ENCODE peak calls at places on chromosomes 5 and 9, in six cellular contexts. H, O, P, S, F and C are unnamed samples.

GRCh38 chr9:116190595-116190994 is 37.0 kb downstream of the PAPPA start:
- DNase-seq in H (no peak), O (no peak), P (no peak), S (no peak), F (peak), C (no peak)

GRCh38 chr5:66882592-66883227 is 286.5 kb downstream of the MAST4 start:
- DNase-seq in H (no peak), O (no peak), P (no peak), S (no peak), F (no peak), C (no peak)

GRCh38 chr5:87784869-87785268 is 372.1 kb upstream of the CCNH start:
- DNase-seq in H (no peak), O (no peak), P (no peak), S (no peak), F (no peak), C (no peak)

GRCh38 chr5:83927140-83927733 is 206.6 kb upstream of the HAPLN1 start:
- DNase-seq in H (peak), O (peak), P (no peak), S (peak), F (peak), C (peak)

GRCh38 chr5:1950708-1951103 is 68.0 kb upstream of the IRX4 start:
- DNase-seq in H (no peak), O (no peak), P (no peak), S (no peak), F (no peak), C (no peak)

GRCh38 chr9:15572200-15572599 is 19.4 kb downstream of the CCDC171 start:
- DNase-seq in H (no peak), O (no peak), P (no peak), S (no peak), F (no peak), C (no peak)

GRCh38 chr5:71821029-71821428 is 102.0 kb downstream of the CARTPT start:
- DNase-seq in H (no peak), O (no peak), P (no peak), S (no peak), F (no peak), C (no peak)

GRCh38 chr5:159082491-159082890 is 17.2 kb downstream of the EBF1 start:
- DNase-seq in H (no peak), O (no peak), P (no peak), S (no peak), F (no peak), C (no peak)

GRCh38 chr5:173802670-173803165 is 85.4 kb upstream of the CPEB4 start:
- DNase-seq in H (peak), O (peak), P (no peak), S (no peak), F (peak), C (peak)

GRCh38 chr5:113042491-113043243 is 66.1 kb downstream of the DCP2 start:
- DNase-seq in H (no peak), O (no peak), P (no peak), S (no peak), F (no peak), C (no peak)

GRCh38 chr9:20290287-20290686 is 332.0 kb downstream of the MLLT3 start:
- DNase-seq in H (no peak), O (no peak), P (no peak), S (no peak), F (no peak), C (no peak)

GRCh38 chr9:121262953-121263352 is 5.0 kb upstream of the GSN start:
- DNase-seq in H (peak), O (no peak), P (no peak), S (no peak), F (no peak), C (no peak)

GRCh38 chr9:92378825-92379535 is 25.4 kb downstream of the OGN start:
- DNase-seq in H (no peak), O (no peak), P (no peak), S (no peak), F (no peak), C (no peak)

GRCh38 chr5:45521067-45521466 is 175.1 kb downstream of the HCN1 start:
- DNase-seq in H (no peak), O (peak), P (no peak), S (no peak), F (peak), C (no peak)

GRCh38 chr5:75584641-75585040 is 26.6 kb upstream of the ANKDD1B start:
- DNase-seq in H (no peak), O (no peak), P (no peak), S (no peak), F (no peak), C (no peak)

GRCh38 chr5:418681-419121 is 24.3 kb upstream of the EXOC3 start:
- DNase-seq in H (peak), O (no peak), P (no peak), S (no peak), F (no peak), C (no peak)

GRCh38 chr9:124280176-124280691 is 22.5 kb downstream of the NEK6 start:
- DNase-seq in H (no peak), O (no peak), P (no peak), S (peak), F (no peak), C (peak)

GRCh38 chr5:13480834-13481233 is 463.7 kb downstream of the DNAH5 start:
- DNase-seq in H (no peak), O (no peak), P (no peak), S (no peak), F (no peak), C (no peak)

GRCh38 chr9:100700689-100701318 is 122.9 kb downstream of the CAVIN4 start:
- DNase-seq in H (no peak), O (no peak), P (no peak), S (no peak), F (peak), C (no peak)

GRCh38 chr9:79383096-79383495 is 188.7 kb upstream of the TLE4 start:
- DNase-seq in H (no peak), O (no peak), P (no peak), S (no peak), F (no peak), C (no peak)

GRCh38 chr5:76862986-76863385 is 13.2 kb downstream of the S100Z start:
- DNase-seq in H (no peak), O (no peak), P (no peak), S (no peak), F (no peak), C (no peak)

GRCh38 chr5:82694886-82695285 is 382.3 kb downstream of the TMEM167A start:
- DNase-seq in H (no peak), O (peak), P (no peak), S (no peak), F (no peak), C (no peak)

GRCh38 chr9:129170229-129170628 is 7.8 kb downstream of the IER5L start:
- DNase-seq in H (no peak), O (no peak), P (no peak), S (no peak), F (no peak), C (no peak)

GRCh38 chr5:124976086-124976485 is 229.6 kb upstream of the ZNF608 start:
- DNase-seq in H (no peak), O (no peak), P (no peak), S (no peak), F (no peak), C (peak)

GRCh38 chr5:67221487-67222242 is 25.1 kb upstream of the CD180 start:
- DNase-seq in H (no peak), O (peak), P (no peak), S (no peak), F (no peak), C (peak)

GRCh38 chr9:83620841-83621636 is 1.9 kb upstream of the IDNK start:
- DNase-seq in H (no peak), O (peak), P (no peak), S (no peak), F (peak), C (peak)

GRCh38 chr5:99019254-99019653 is 90.4 kb upstream of the CHD1 start:
- DNase-seq in H (no peak), O (no peak), P (no peak), S (no peak), F (no peak), C (no peak)

GRCh38 chr9:136119259-136120118 is 814 bp upstream of the TMEM250 start:
- DNase-seq in H (no peak), O (peak), P (no peak), S (no peak), F (peak), C (no peak)

GRCh38 chr5:55172937-55173695 is at the start of gene CDC20B:
- DNase-seq in H (peak), O (peak), P (no peak), S (peak), F (peak), C (peak)

GRCh38 chr5:85479849-85480248 is 1095.2 kb upstream of the EDIL3 start:
- DNase-seq in H (no peak), O (no peak), P (no peak), S (no peak), F (no peak), C (no peak)

GRCh38 chr9:20621553-20622329 is 558 bp downstream of the MLLT3 start:
- DNase-seq in H (peak), O (peak), P (peak), S (peak), F (peak), C (peak)

GRCh38 chr9:27227192-27227591 is 69.8 kb downstream of the EQTN start:
- DNase-seq in H (no peak), O (no peak), P (no peak), S (no peak), F (peak), C (no peak)

GRCh38 chr5:136730426-136730825 is 365.1 kb upstream of the TRPC7 start:
- DNase-seq in H (no peak), O (no peak), P (no peak), S (no peak), F (no peak), C (no peak)

GRCh38 chr5:73917433-73917832 is 291.4 kb downstream of the ARHGEF28 start:
- DNase-seq in H (no peak), O (no peak), P (no peak), S (peak), F (no peak), C (peak)

GRCh38 chr9:28329323-28329722 is 756.0 kb upstream of the C9orf72 start:
- DNase-seq in H (no peak), O (no peak), P (no peak), S (no peak), F (no peak), C (no peak)

GRCh38 chr5:157198277-157199058 is 17.8 kb downstream of the ITK start:
- DNase-seq in H (no peak), O (peak), P (no peak), S (no peak), F (no peak), C (no peak)

DNA sequence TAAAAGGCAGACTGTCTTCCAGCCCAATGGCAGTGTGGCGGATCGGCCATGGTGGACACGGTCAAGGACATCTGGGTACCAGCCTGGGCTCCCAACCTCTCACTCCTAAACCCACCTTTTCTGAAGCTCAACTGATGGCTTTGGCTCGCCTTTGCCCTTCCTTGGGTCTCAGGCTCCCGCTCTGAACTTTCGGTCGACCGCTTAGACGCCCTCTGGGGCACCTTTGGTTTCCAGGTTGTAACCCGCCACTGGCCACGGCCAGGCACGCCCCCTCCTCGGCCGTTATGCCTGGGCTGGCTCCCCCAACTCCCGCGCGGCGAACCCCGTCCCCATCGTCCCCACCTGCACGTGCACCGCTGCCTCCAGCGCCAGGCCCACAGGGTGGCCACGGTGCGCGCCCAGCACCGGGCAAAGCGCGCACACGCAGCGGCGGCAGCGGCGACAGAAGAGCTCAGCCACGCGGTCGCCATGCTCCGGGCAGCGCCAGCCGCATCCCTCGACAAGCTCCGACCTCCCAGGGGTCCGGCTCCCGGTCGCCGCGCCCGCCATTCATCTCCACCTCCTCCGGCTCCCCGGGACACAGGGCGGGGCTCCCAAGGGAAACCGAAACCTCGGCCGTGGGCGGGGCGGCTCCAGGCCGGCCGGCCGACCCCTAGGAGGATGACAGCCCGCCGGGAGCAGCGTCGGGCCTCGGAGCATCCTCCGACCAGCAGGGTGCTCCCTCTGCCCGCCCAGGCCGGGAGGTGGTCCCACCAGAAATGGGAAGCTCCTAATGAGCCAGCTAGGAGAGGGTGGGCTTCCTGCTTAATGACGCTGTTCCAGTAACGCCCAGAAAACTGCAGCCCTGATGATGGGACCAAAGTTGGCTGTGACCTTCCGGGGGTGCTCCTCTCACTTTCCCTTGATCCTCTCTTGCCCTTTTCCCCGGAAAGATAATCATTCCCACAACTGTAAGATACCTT is at the start of gene TRIM14:
- DNase-seq in H (peak), O (peak), P (no peak), S (peak), F (peak), C (peak)
- TF ChIP-seq POLR2A in H (no peak), O (peak), P (no peak), S (peak), F (peak), C (no peak)

DNA sequence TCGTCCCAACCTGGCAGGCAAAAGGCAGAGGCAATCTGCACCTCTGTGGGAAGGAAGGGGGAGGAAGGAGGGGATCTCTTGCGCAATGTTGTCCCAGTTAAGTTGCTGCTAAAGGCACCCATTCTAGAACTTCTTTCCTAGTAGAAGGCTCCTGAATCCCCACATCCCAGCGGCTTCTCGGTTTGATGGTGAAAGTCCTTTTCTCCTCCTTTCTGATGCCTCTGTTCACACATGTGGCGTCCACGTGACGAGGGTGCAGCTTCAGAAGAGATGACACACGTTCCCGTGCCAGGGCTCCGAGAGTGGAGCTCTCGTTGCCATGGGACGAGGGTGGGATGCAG is 96.9 kb upstream of the FCN2 start:
- DNase-seq in H (peak), O (no peak), P (no peak), S (peak), F (no peak), C (peak)
- TF ChIP-seq POLR2AphosphoS5 in H (peak), O (no peak), P (no peak), S (peak), F (no peak), C (no peak)

GRCh38 chr5:172413601-172414000 is 40.7 kb downstream of the SH3PXD2B start:
- DNase-seq in H (no peak), O (no peak), P (no peak), S (no peak), F (no peak), C (no peak)
- H3K27ac ChIP-seq in H (peak), O (peak), P (peak), S (peak), F (no peak), C (peak)

GRCh38 chr5:91379602-91380490 is 3.3 kb downstream of the ARRDC3 start:
- DNase-seq in H (peak), O (peak), P (peak), S (peak), F (peak), C (peak)
- TF ChIP-seq POLR2A in H (no peak), O (peak), P (no peak), S (peak), F (peak), C (no peak)

GRCh38 chr9:34458013-34458966 is at the start of the genes DNAI1 and FAM219A:
- DNase-seq in H (peak), O (peak), P (peak), S (peak), F (peak), C (peak)
- TF ChIP-seq POLR2AphosphoS5 in H (peak), O (peak), P (peak), S (peak), F (peak), C (peak)

GRCh38 chr5:31886206-31886605 is 247.3 kb downstream of the PDZD2 start:
- DNase-seq in H (no peak), O (no peak), P (no peak), S (no peak), F (no peak), C (no peak)
- H3K27ac ChIP-seq in H (no peak), O (no peak), P (no peak), S (no peak), F (no peak), C (peak)